ENCODE peak calls at places on chromosome 3, in four cellular contexts. R, I, G and A are unnamed samples.
A peak's percentile ranks its signal among the peaks of the same experiment; 100 is the strongest.

GRCh38 chr3:54819926-54820325 is 107.9 kb downstream of the LRTM1 start:
- DNase-seq in R (no peak), I (no peak), G (no peak), A (no peak)

GRCh38 chr3:11477286-11477935 is 166.3 kb downstream of the VGLL4 start:
- DNase-seq in R (no peak), I (no peak), G (no peak), A (no peak)

GRCh38 chr3:17473761-17474160 is 268.7 kb downstream of the TBC1D5 start:
- DNase-seq in R (no peak), I (no peak), G (no peak), A (no peak)

GRCh38 chr3:143482106-143483088 is 362.8 kb downstream of the CHST2 start:
- DNase-seq in R (peak; percentile 69), I (no peak), G (no peak), A (no peak)

GRCh38 chr3:89314454-89314853 is 207.0 kb downstream of the EPHA3 start:
- DNase-seq in R (no peak), I (no peak), G (peak; percentile 1), A (peak; percentile 33)

GRCh38 chr3:24562874-24563273 is 68.2 kb upstream of the THRB start:
- DNase-seq in R (no peak), I (no peak), G (no peak), A (no peak)

GRCh38 chr3:178474526-178474925 is 61.7 kb upstream of the KCNMB2 start:
- DNase-seq in R (no peak), I (no peak), G (no peak), A (no peak)

GRCh38 chr3:167814441-167814951 is 79.0 kb downstream of the SERPINI1 start:
- DNase-seq in R (peak; percentile 50), I (no peak), G (peak; percentile 82), A (no peak)

GRCh38 chr3:44981751-44982150 is 5.7 kb downstream of the EXOSC7 start:
- DNase-seq in R (no peak), I (no peak), G (no peak), A (no peak)

GRCh38 chr3:53821631-53822068 is 24.6 kb downstream of the CHDH start:
- DNase-seq in R (no peak), I (no peak), G (no peak), A (peak; percentile 11)